ENCODE peak calls at places on chromosomes 16 and 17, in four cellular contexts. S is H1, H is NT2/D1, A is GM12878. X is an unnamed sample.

GRCh38 chr16:19912445-19913305 is 28.0 kb upstream of the GPRC5B start:
- DNase-seq in S (no peak), H (no peak), A (no peak), X (no peak)

GRCh38 chr17:29412780-29413565 is 22.8 kb downstream of the TAOK1 start:
- DNase-seq in S (no peak), H (no peak), A (no peak), X (no peak)

GRCh38 chr17:8726951-8727555 is 17.6 kb downstream of the CCDC42 start:
- DNase-seq in S (no peak), H (no peak), A (no peak), X (no peak)

GRCh38 chr16:66036775-66037715 is 329.4 kb upstream of the CDH5 start:
- DNase-seq in S (no peak), H (no peak), A (no peak), X (no peak)

GRCh38 chr16:24996731-24997130 is 18.4 kb downstream of the ARHGAP17 start:
- DNase-seq in S (no peak), H (no peak), A (no peak), X (no peak)

GRCh38 chr17:42553866-42554249 is 1.1 kb downstream of the HSD17B1 start:
- DNase-seq in S (no peak), H (no peak), A (no peak), X (no peak)

GRCh38 chr17:75524971-75525805 is at the start of gene LLGL2:
- DNase-seq in S (no peak), H (peak; percentile 57), A (no peak), X (peak; percentile 95)

GRCh38 chr17:65402513-65403086 is 158.8 kb downstream of the AXIN2 start:
- DNase-seq in S (no peak), H (no peak), A (no peak), X (no peak)

GRCh38 chr17:17075037-17075755 is 32.9 kb downstream of the MPRIP start:
- DNase-seq in S (no peak), H (no peak), A (no peak), X (no peak)

GRCh38 chr16:57614546-57615343 is 13.7 kb upstream of the ADGRG1 start:
- DNase-seq in S (no peak), H (no peak), A (no peak), X (no peak)

GRCh38 chr17:72446118-72446517 is 325.3 kb downstream of the SOX9 start:
- DNase-seq in S (no peak), H (no peak), A (no peak), X (no peak)

GRCh38 chr16:28494141-28494851 is at the start of gene APOBR:
- DNase-seq in S (no peak), H (no peak), A (peak; percentile 83), X (no peak)

GRCh38 chr17:6753006-6753445 is 2.8 kb upstream of the XAF1 start:
- DNase-seq in S (no peak), H (no peak), A (no peak), X (no peak)

GRCh38 chr17:28973414-28973813 is 22.1 kb upstream of the PHF12 start:
- DNase-seq in S (no peak), H (no peak), A (no peak), X (no peak)

GRCh38 chr17:48596000-48596734 is 2.6 kb upstream of the HOXB5 start:
- DNase-seq in S (no peak), H (no peak), A (no peak), X (no peak)

GRCh38 chr16:5024632-5025031 is 9.1 kb downstream of the NAGPA start:
- DNase-seq in S (no peak), H (no peak), A (no peak), X (peak; percentile 39)

GRCh38 chr17:34736611-34737010 is 157.2 kb downstream of the TMEM132E start:
- DNase-seq in S (no peak), H (no peak), A (no peak), X (no peak)

GRCh38 chr17:50956750-50957523 is 90.8 kb upstream of the TOB1 start:
- DNase-seq in S (no peak), H (peak; percentile 33), A (no peak), X (peak; percentile 83)

GRCh38 chr17:32569171-32570080 is 82.6 kb downstream of the CDK5R1 start:
- DNase-seq in S (no peak), H (no peak), A (peak; percentile 90), X (no peak)

GRCh38 chr17:17942846-17943245 is 29.4 kb downstream of the TOM1L2 start:
- DNase-seq in S (no peak), H (no peak), A (no peak), X (no peak)

GRCh38 chr16:82011199-82011641 is at the start of gene SDR42E1:
- DNase-seq in S (no peak), H (no peak), A (peak; percentile 13), X (no peak)

GRCh38 chr17:81910840-81911276 is 341 bp downstream of the PCYT2 start:
- DNase-seq in S (no peak), H (no peak), A (no peak), X (peak; percentile 46)

GRCh38 chr17:8925141-8925540 is 40.4 kb downstream of the PIK3R5 start:
- DNase-seq in S (no peak), H (no peak), A (no peak), X (no peak)

GRCh38 chr16:18932243-18932997 is 6.2 kb upstream of the SMG1 start:
- DNase-seq in S (no peak), H (no peak), A (no peak), X (no peak)

GRCh38 chr17:35895602-35896001 is 15.4 kb upstream of the CCL5 start:
- DNase-seq in S (no peak), H (no peak), A (no peak), X (no peak)

GRCh38 chr17:55430531-55431228 is 9.0 kb upstream of the MMD start:
- DNase-seq in S (no peak), H (no peak), A (no peak), X (no peak)

GRCh38 chr17:77148109-77148958 is 7.6 kb downstream of the SEC14L1 start:
- DNase-seq in S (no peak), H (no peak), A (no peak), X (no peak)

GRCh38 chr16:66045626-66046025 is 320.9 kb upstream of the CDH5 start:
- DNase-seq in S (no peak), H (no peak), A (no peak), X (no peak)

GRCh38 chr17:76051071-76051467 is 21.2 kb downstream of the SRP68 start:
- DNase-seq in S (no peak), H (no peak), A (no peak), X (no peak)

GRCh38 chr16:3023415-3023668 is 400 bp downstream of the HCFC1R1 start:
- DNase-seq in S (no peak), H (no peak), A (no peak), X (no peak)

GRCh38 chr17:82520041-82520910 is 744 bp downstream of the FOXK2 start:
- DNase-seq in S (no peak), H (no peak), A (no peak), X (no peak)

GRCh38 chr17:32483451-32484019 is 3.3 kb upstream of the CDK5R1 start:
- DNase-seq in S (no peak), H (peak; percentile 66), A (no peak), X (peak; percentile 53)

GRCh38 chr16:72857841-72858594 is 189.9 kb downstream of the ZFHX3 start:
- DNase-seq in S (no peak), H (no peak), A (no peak), X (no peak)

GRCh38 chr16:87854053-87854906 is 15.0 kb downstream of the SLC7A5 start:
- DNase-seq in S (no peak), H (no peak), A (no peak), X (no peak)

DNA sequence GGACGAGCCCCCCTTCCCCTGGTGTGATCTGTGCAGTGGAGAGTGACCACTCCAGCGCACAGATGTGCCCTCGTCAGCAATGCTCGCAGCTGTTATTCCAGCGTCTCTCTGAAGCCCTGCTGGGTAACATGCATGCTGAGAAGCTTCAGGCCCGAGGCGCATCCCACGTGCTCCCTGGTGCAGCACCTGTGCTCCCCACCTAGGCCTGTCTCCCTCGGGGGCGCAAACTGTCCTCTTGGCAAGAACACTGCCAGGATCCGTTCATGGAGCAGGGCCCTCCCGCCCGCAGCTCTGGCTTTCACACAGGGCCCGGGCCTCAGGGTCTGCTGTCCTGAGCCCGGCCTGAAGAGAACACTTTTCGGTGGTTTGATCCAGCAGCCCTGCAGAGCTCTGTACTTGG is 13.0 kb downstream of the TMEM204 start:
- DNase-seq in S (no peak), H (no peak), A (no peak), X (no peak)
- TF ChIP-seq SUZ12 in S (no peak), H (no peak), A (no peak), X (no peak)

GRCh38 chr17:4248504-4249277 is 15.1 kb downstream of the ANKFY1 start:
- DNase-seq in S (no peak), H (no peak), A (no peak), X (no peak)
- TF ChIP-seq SUZ12 in S (no peak), H (no peak), A (no peak), X (no peak)

GRCh38 chr17:60766778-60767190 is 89.1 kb downstream of the BCAS3 start:
- DNase-seq in S (no peak), H (no peak), A (no peak), X (no peak)
- TF ChIP-seq SUZ12 in S (no peak), H (no peak), A (no peak), X (no peak)

GRCh38 chr17:43701318-43701743 is 39.6 kb upstream of the MEOX1 start:
- DNase-seq in S (no peak), H (no peak), A (peak; percentile 45), X (no peak)
- TF ChIP-seq SUZ12 in S (no peak), H (no peak), A (no peak), X (no peak)

GRCh38 chr17:13593757-13594156 is 8.0 kb downstream of the HS3ST3A1 start:
- DNase-seq in S (no peak), H (no peak), A (no peak), X (no peak)
- TF ChIP-seq SUZ12 in S (no peak), H (no peak), A (no peak), X (no peak)

GRCh38 chr16:84800118-84800517 is 19.7 kb upstream of the CRISPLD2 start:
- DNase-seq in S (no peak), H (no peak), A (no peak), X (no peak)
- TF ChIP-seq SUZ12 in S (no peak), H (no peak), A (no peak), X (no peak)

DNA sequence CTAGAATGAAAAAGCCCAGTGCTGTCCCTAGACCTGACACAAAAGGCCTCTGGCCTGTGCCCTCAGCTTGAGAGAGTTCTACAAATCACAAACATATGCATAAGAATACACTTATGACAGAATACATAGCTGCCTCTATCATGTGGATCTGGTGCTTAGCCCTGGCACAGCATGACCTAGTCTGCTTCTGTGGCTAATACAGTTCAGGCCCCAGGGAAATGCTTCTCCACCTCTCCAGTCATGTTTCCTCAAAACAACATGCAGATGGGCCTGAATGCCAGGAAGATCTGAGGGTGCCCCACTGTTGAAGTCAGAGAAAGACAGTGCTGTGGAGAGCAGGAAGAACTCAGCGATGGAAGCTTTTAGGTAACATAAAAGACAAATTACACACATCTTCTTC is 231.9 kb upstream of the SALL1 start:
- DNase-seq in S (no peak), H (no peak), A (no peak), X (no peak)
- TF ChIP-seq SUZ12 in S (no peak), H (no peak), A (no peak), X (no peak)

X was measured in HEK293T.